ENCODE peak calls at places on chromosomes 6 and 20, in four cellular contexts. A is bronchial epithelial cell, Z is cardiac muscle cell, E is SW 1271. H is an unnamed sample.

GRCh38 chr20:34999021-34999451 is 43.4 kb downstream of the MYH7B start:
- DNase-seq in Z (no peak), A (no peak), E (no peak), H (no peak)

GRCh38 chr6:147506704-147507114 is 1.8 kb upstream of the SAMD5 start:
- DNase-seq in Z (peak), E (peak), A (peak), H (no peak)

GRCh38 chr20:3796477-3797225 is 541 bp downstream of the CDC25B start:
- DNase-seq in E (peak), A (no peak), Z (no peak), H (no peak)

GRCh38 chr6:117986401-117986800 is 79.3 kb downstream of the SLC35F1 start:
- DNase-seq in A (no peak), Z (no peak), E (no peak), H (no peak)

GRCh38 chr6:106446287-106446885 is 85.9 kb downstream of the CRYBG1 start:
- DNase-seq in Z (peak), E (peak), A (no peak), H (no peak)

GRCh38 chr6:36139991-36140710 is 9.8 kb downstream of the MAPK13 start:
- DNase-seq in E (no peak), Z (no peak), A (no peak), H (no peak)

GRCh38 chr20:57428611-57429496 is 37.7 kb downstream of the RBM38 start:
- DNase-seq in A (no peak), Z (no peak), E (no peak), H (no peak)

GRCh38 chr6:157070403-157071107 is 252.8 kb downstream of the TMEM242 start:
- DNase-seq in E (no peak), A (no peak), Z (no peak), H (no peak)

GRCh38 chr6:31877651-31878161 is 1.1 kb downstream of the SLC44A4 start:
- DNase-seq in A (no peak), Z (peak), E (no peak), H (no peak)

GRCh38 chr20:41339957-41340326 is 679 bp upstream of the LPIN3 start:
- DNase-seq in A (peak), Z (peak), E (peak), H (no peak)

GRCh38 chr6:29734046-29735018 is 11.1 kb downstream of the HLA-F start:
- DNase-seq in A (peak), Z (no peak), E (no peak), H (no peak)

GRCh38 chr6:116783852-116784251 is 18.3 kb upstream of the FAM162B start:
- DNase-seq in A (peak), E (no peak), Z (no peak), H (no peak)

GRCh38 chr6:786946-787763 is 94.2 kb upstream of the EXOC2 start:
- DNase-seq in A (no peak), E (no peak), Z (peak), H (peak)

GRCh38 chr20:22866757-22867425 is 168.2 kb upstream of the SSTR4 start:
- DNase-seq in Z (no peak), E (no peak), A (peak), H (no peak)

GRCh38 chr6:25050356-25050755 is 114.6 kb upstream of the RIPOR2 start:
- DNase-seq in E (no peak), Z (no peak), A (peak), H (no peak)

GRCh38 chr6:16752206-16752867 is 8.9 kb downstream of the ATXN1 start:
- DNase-seq in A (peak), Z (no peak), E (peak), H (no peak)

GRCh38 chr20:34581341-34582189 is 23.0 kb downstream of the MAP1LC3A start:
- DNase-seq in A (no peak), E (no peak), Z (no peak), H (no peak)

GRCh38 chr6:123802351-123802696 is 1.3 kb upstream of the NKAIN2 start:
- DNase-seq in A (peak), E (no peak), Z (no peak), H (no peak)